ENCODE peak calls at places on chromosomes 2 and 18, in six cellular contexts. Y, Q, K, L, N and F are unnamed samples.

GRCh38 chr2:207790898-207791297 is 21.2 kb upstream of the FZD5 start:
- DNase-seq in Q (no peak), N (no peak), K (no peak), L (no peak), Y (no peak), F (no peak)

GRCh38 chr2:159086332-159086731 is 117.9 kb downstream of the TANC1 start:
- DNase-seq in Q (no peak), Y (no peak), L (no peak), N (no peak), K (no peak), F (no peak)

GRCh38 chr2:171553858-171554257 is 31.6 kb downstream of the CYBRD1 start:
- DNase-seq in L (no peak), K (peak), N (no peak), Q (no peak), Y (peak), F (no peak)

GRCh38 chr2:26245231-26245732 is 543 bp downstream of the HADHB start:
- DNase-seq in Y (no peak), K (peak), L (peak), N (peak), Q (peak), F (no peak)

GRCh38 chr2:98896944-98897343 is 39.1 kb downstream of the CRACDL start:
- DNase-seq in N (no peak), Y (no peak), L (no peak), K (no peak), Q (no peak), F (peak)

GRCh38 chr2:95376311-95377215 is 25.9 kb upstream of the FAHD2A start:
- DNase-seq in Y (peak), K (no peak), Q (no peak), L (no peak), N (no peak), F (no peak)

GRCh38 chr18:59068672-59069071 is 71.0 kb upstream of the SEC11C start:
- DNase-seq in N (no peak), Y (no peak), K (no peak), Q (no peak), L (no peak), F (no peak)

GRCh38 chr2:53826587-53827397 is 33.0 kb downstream of the GPR75 start:
- DNase-seq in Y (no peak), Q (peak), N (peak), K (no peak), L (no peak), F (no peak)

GRCh38 chr2:17709897-17710296 is 43.7 kb downstream of the SMC6 start:
- DNase-seq in N (no peak), L (no peak), Q (no peak), K (no peak), Y (no peak), F (no peak)

GRCh38 chr2:209525834-209526281 is 102.0 kb downstream of the MAP2 start:
- DNase-seq in Y (no peak), L (no peak), Q (peak), K (no peak), N (peak), F (no peak)

GRCh38 chr2:119429225-119430000 is 2.2 kb upstream of the TMEM37 start:
- DNase-seq in Q (no peak), Y (peak), L (no peak), K (no peak), N (no peak), F (no peak)

GRCh38 chr2:197889041-197889440 is 84.6 kb downstream of the PLCL1 start:
- DNase-seq in Y (no peak), L (no peak), K (peak), N (peak), Q (peak), F (no peak)

GRCh38 chr2:72722492-72723090 is 103.2 kb downstream of the EXOC6B start:
- DNase-seq in Y (no peak), N (peak), Q (peak), L (no peak), K (peak), F (no peak)

GRCh38 chr2:240182966-240183365 is 42.5 kb upstream of the OTOS start:
- DNase-seq in Q (no peak), L (no peak), Y (no peak), N (no peak), K (no peak), F (no peak)

GRCh38 chr2:58649746-58650145 is 408.6 kb upstream of the FANCL start:
- DNase-seq in K (no peak), Y (no peak), Q (no peak), L (no peak), N (no peak), F (no peak)

GRCh38 chr2:41136966-41137494 is 685.1 kb upstream of the SLC8A1 start:
- DNase-seq in Y (no peak), N (peak), K (no peak), L (no peak), Q (no peak), F (no peak)

GRCh38 chr2:26614205-26615128 is 26.7 kb downstream of the CIB4 start:
- DNase-seq in Q (no peak), K (no peak), N (peak), Y (no peak), L (no peak), F (no peak)

GRCh38 chr2:28342081-28342967 is 50.3 kb upstream of the FOSL2 start:
- DNase-seq in Q (peak), K (no peak), Y (no peak), N (peak), L (no peak), F (no peak)

GRCh38 chr2:144350151-144350802 is 169.6 kb downstream of the ZEB2 start:
- DNase-seq in Y (peak), K (peak), Q (peak), N (peak), L (no peak), F (no peak)

GRCh38 chr2:239097428-239097696 is 249.5 kb downstream of the TWIST2 start:
- DNase-seq in Q (no peak), L (no peak), K (no peak), Y (no peak), N (no peak), F (no peak)

GRCh38 chr18:46738491-46738890 is 18.4 kb downstream of the ST8SIA5 start:
- DNase-seq in K (no peak), L (no peak), Y (no peak), Q (no peak), N (no peak), F (no peak)

GRCh38 chr2:203442463-203442862 is 92.6 kb downstream of the RAPH1 start:
- DNase-seq in L (no peak), K (no peak), N (no peak), Q (no peak), Y (no peak), F (no peak)
- H2BK120ac ChIP-seq in L (no peak), K (no peak), N (no peak), Q (no peak), Y (no peak), F (no peak)

DNA sequence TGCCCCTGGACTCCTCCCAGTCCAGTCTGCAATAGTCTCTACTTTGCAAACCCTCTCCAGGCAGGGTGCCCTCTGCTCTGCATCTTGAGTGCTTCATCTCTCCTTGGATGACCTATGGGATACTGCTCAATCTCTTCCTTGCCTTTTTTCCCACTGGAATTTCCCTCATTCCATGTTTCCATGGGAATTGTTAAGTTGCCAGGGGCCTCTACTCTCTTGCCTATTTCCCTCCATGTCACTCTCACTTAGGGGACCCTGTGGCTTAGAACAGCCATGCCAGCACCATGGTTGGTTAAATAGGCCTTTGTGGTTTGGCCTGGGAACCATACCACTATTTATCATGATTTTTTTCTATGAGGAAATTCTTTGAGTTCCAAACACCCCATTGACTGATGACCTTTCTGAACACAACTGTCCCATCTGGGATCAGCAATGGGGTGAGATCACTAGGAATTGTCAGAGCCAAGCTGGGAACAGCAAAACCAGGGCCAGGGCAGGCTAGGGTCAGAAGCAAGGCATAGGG is 91.4 kb upstream of the RBMS1 start:
- DNase-seq in N (peak), Y (no peak), K (no peak), L (no peak), Q (peak), F (no peak)
- H2BK120ac ChIP-seq in N (peak), Y (no peak), K (no peak), L (no peak), Q (peak), F (no peak)

GRCh38 chr2:236688563-236689392 is 119.2 kb downstream of the ACKR3 start:
- DNase-seq in K (no peak), Y (no peak), Q (no peak), L (no peak), N (no peak), F (no peak)
- H2BK120ac ChIP-seq in K (no peak), Y (no peak), Q (no peak), L (no peak), N (no peak), F (no peak)

GRCh38 chr2:1777156-1777555 is 32.8 kb upstream of the PXDN start:
- DNase-seq in Y (no peak), K (no peak), Q (no peak), L (no peak), N (no peak), F (no peak)
- H2BK120ac ChIP-seq in Y (no peak), K (no peak), Q (no peak), L (no peak), N (no peak), F (no peak)

GRCh38 chr2:64786343-64787018 is 132.8 kb upstream of the SERTAD2 start:
- DNase-seq in Q (no peak), L (no peak), Y (no peak), K (no peak), N (no peak), F (no peak)

GRCh38 chr2:64787019-64787365 is 133.3 kb upstream of the SERTAD2 start:
- DNase-seq in N (no peak), Y (no peak), Q (no peak), K (no peak), L (no peak), F (no peak)

GRCh38 chr2:64792310-64792709 is 138.6 kb upstream of the SERTAD2 start:
- DNase-seq in L (no peak), Q (peak), N (no peak), Y (no peak), K (no peak), F (no peak)

GRCh38 chr2:64787698-64788097 is 134.0 kb upstream of the SERTAD2 start:
- DNase-seq in N (no peak), Y (no peak), Q (no peak), L (no peak), K (peak), F (no peak)

DNA sequence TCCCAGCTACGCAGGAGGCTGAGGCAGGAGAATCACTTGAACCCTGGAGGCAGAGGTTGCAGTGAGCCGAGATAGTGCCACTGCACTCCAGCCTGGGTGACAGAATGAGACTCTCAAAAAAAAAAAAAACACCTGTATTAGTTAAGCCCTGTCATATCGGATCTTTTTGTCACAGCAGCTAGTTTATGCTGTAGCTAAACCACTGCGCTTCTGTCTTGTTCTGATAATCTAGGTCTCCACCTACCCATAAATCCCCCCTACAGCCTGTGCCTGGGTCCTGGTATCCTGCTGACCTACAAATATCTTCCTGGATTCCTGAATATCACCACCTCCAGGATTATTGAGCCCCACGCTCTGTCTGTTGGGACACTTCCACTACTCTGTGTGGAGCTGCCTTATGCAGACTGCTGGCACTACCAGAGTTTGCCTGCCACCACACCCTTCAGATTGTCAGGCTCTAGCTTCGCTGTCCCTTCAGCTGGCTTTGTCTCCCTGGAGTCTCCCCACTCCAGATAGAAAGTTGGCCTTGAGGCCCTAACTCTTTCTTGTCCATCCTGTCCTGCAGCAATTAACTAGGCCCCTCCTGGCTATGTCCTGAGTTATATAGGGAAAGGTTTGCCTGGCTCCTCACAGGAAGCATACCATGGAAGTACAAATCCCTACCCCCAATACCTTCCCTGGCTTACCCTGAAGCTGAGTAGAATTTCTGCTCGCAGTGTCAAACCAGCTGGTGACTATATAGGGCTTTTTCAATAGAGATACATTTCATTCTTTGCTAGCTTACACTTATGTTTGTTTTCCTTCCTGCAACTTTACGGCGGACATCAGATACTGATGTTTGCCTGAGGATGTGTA is 136.0 kb upstream of the SERTAD2 start:
- DNase-seq in N (no peak), K (no peak), Q (no peak), L (no peak), Y (no peak), F (no peak)
- H2BK120ac ChIP-seq in N (no peak), K (no peak), Q (peak), L (no peak), Y (no peak), F (no peak)

GRCh38 chr2:218895758-218896500 is 15.3 kb downstream of the WNT10A start:
- DNase-seq in K (no peak), L (no peak), N (no peak), Y (peak), Q (no peak), F (no peak)

GRCh38 chr2:218899147-218899546 is 18.5 kb downstream of the WNT10A start:
- DNase-seq in K (no peak), L (no peak), N (no peak), Y (peak), Q (no peak), F (no peak)

GRCh38 chr2:218896501-218897393 is 16.1 kb downstream of the WNT10A start:
- DNase-seq in Y (peak), K (peak), L (no peak), N (peak), Q (peak), F (peak)

GRCh38 chr2:218898109-218898878 is 17.6 kb downstream of the WNT10A start:
- DNase-seq in Q (peak), Y (peak), N (peak), K (peak), L (peak), F (peak)

DNA sequence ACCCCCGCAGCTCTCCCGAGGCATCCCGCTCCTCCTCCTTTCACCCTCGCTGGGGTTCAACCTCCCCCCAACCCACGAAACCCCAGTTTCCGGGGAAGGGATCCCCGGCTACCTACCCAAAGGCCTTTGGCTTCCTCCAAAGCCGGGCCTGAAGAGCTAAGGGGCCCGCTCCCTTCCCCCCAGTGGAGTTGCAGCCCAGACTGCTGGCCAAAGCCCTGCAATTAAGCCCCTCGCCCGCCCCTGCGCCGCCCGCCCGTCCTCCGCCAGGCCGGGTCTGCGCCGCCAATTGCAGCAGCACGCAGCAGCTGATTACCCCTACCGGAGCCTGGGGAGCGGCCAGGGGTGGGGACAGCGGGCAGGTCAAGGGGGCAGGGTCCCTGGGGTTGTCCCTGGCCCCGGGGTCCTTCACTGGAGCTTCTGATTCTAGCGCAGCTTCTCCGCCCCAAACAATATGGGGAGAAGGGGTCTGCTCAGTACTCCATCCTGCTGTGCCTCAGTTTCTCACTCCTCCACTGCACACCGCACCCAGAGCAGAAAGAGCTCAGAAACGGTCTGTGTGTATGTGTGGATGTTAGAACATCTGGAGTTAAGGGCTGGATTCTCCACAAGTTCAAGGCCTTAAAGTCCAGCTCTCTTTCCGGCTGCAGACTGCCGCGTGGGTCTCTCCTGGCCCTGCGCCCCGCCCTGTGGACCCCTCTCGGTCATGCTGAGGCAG is 16.9 kb downstream of the WNT10A start:
- DNase-seq in Q (no peak), N (no peak), K (no peak), Y (peak), L (no peak), F (no peak)
- H2BK120ac ChIP-seq in Q (no peak), N (no peak), K (no peak), Y (no peak), L (no peak), F (no peak)

GRCh38 chr18:3599235-3599634 is 149.3 kb downstream of the TGIF1 start:
- DNase-seq in Y (no peak), N (no peak), L (no peak), Q (no peak), K (no peak), F (no peak)

GRCh38 chr18:3596324-3597158 is 146.6 kb downstream of the TGIF1 start:
- DNase-seq in L (no peak), K (peak), N (peak), Y (peak), Q (peak), F (no peak)

GRCh38 chr18:3599861-3600260 is 149.9 kb downstream of the TGIF1 start:
- DNase-seq in K (no peak), L (no peak), Y (no peak), N (no peak), Q (no peak), F (no peak)

GRCh38 chr18:3595282-3596273 is 145.6 kb downstream of the TGIF1 start:
- DNase-seq in N (peak), L (no peak), Y (no peak), Q (peak), K (peak), F (no peak)

DNA sequence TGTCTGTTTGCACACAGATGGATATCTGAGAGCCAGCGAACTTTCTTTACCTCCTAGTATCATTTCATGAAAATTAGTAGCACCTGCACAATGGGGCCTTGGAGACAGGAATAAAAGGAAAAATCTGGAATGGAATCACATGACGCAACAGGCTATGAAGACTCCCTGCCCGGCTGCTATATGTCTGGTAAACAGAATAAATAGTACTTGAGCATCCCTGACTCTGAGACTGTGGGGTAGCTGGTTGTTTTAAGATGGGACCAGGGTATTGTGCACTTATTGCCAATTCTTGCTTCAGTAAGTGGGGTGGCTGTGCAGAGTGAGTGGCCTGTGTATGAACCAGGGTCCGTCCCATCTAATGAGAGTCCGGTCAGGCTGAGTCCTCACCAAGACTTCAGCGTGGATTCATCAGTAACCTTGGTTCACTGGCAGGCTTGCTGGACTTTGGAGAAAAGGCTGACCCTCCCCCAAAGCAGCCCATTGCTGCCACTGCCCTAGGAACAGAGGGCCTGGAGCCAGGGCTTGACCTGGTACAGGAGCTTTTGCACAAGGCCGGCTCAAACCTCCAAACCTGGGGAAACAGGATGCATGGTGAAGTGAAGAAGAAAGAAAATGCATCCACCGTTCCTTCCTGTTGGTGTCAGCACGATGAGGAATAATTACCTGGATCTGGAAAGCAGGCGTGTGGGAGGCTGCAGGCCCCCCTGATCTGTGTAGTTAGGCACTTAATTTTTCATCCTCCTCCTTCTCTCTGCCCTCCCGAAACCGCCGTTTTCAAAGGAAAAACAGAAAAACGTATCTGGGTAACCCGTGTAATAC is 147.4 kb downstream of the TGIF1 start:
- DNase-seq in Q (peak), Y (no peak), N (peak), K (no peak), L (no peak), F (no peak)
- H2BK120ac ChIP-seq in Q (peak), Y (no peak), N (no peak), K (peak), L (no peak), F (peak)

GRCh38 chr2:96763511-96764252 is 3.0 kb downstream of the CNNM4 start:
- DNase-seq in K (peak), Q (no peak), Y (peak), N (peak), L (no peak), F (no peak)
- H2BK120ac ChIP-seq in K (no peak), Q (no peak), Y (no peak), N (no peak), L (peak), F (no peak)